ENCODE peak calls at places on chromosomes 7 and 10, in ten cellular contexts. P is fibroblast of mammary gland, U is esophagus squamous epithelium, I is neural progenitor cell, W is Calu3, Q is choroid plexus epithelial cell, O is astrocyte of the cerebellum, E is HCT116, C is WTC11, Y is osteocyte. H is an unnamed sample.

GRCh38 chr7:29516491-29516890 is 47.1 kb upstream of the PRR15 start:
- DNase-seq in P (no peak), Q (no peak), E (no peak), O (no peak), C (no peak), U (no peak), W (no peak), Y (no peak), I (no peak), H (no peak)

GRCh38 chr7:1140481-1141104 is 19.4 kb downstream of the ZFAND2A start:
- DNase-seq in I (no peak), O (no peak), Q (no peak), U (no peak), W (no peak), C (no peak), P (no peak), Y (no peak), E (no peak), H (no peak)

GRCh38 chr7:126698909-126699308 is 553.8 kb downstream of the GRM8 start:
- DNase-seq in E (no peak), Q (no peak), U (no peak), O (no peak), I (no peak), P (no peak), W (no peak), Y (no peak), C (no peak), H (no peak)

GRCh38 chr10:102629661-102630614 is 14.3 kb upstream of the TRIM8 start:
- DNase-seq in E (no peak), Q (peak), U (no peak), W (peak), O (peak), P (peak), Y (no peak), I (peak), C (peak), H (no peak)

GRCh38 chr7:43467406-43467805 is 115.5 kb upstream of the STK17A start:
- DNase-seq in Y (no peak), E (no peak), O (no peak), U (no peak), Q (peak), W (no peak), I (no peak), C (no peak), P (peak), H (no peak)

GRCh38 chr10:112024079-112024478 is 159.5 kb downstream of the GPAM start:
- DNase-seq in P (no peak), C (no peak), Q (no peak), O (no peak), E (no peak), U (no peak), Y (no peak), I (no peak), W (no peak), H (no peak)

GRCh38 chr7:29812185-29812876 is 6.0 kb downstream of the WIPF3 start:
- DNase-seq in O (no peak), U (no peak), Q (no peak), C (no peak), W (no peak), P (peak), Y (no peak), I (no peak), E (no peak), H (no peak)

GRCh38 chr7:99127636-99128035 is 16.3 kb downstream of the SMURF1 start:
- DNase-seq in E (no peak), C (no peak), U (no peak), I (no peak), O (no peak), Y (no peak), Q (no peak), W (no peak), P (peak), H (no peak)

GRCh38 chr10:22612316-22612715 is 102.1 kb downstream of the PIP4K2A start:
- DNase-seq in W (no peak), Y (no peak), P (no peak), E (no peak), U (no peak), C (no peak), O (no peak), Q (no peak), I (no peak), H (no peak)

GRCh38 chr7:57868771-57869483 is 418.9 kb downstream of the ZNF716 start:
- DNase-seq in P (no peak), Y (peak), W (no peak), U (no peak), O (no peak), E (no peak), C (no peak), Q (peak), I (no peak), H (no peak)

GRCh38 chr10:15370212-15370740 is 813 bp downstream of the FAM171A1 start:
- DNase-seq in Q (peak), U (no peak), O (no peak), I (peak), E (no peak), Y (peak), W (no peak), P (peak), C (peak), H (peak)

GRCh38 chr7:152869677-152870051 is 110.1 kb downstream of the ACTR3B start:
- DNase-seq in C (no peak), W (no peak), Q (no peak), I (no peak), U (no peak), P (no peak), E (no peak), O (no peak), Y (no peak), H (no peak)

GRCh38 chr7:123323689-123324088 is 123.9 kb upstream of the SLC13A1 start:
- DNase-seq in E (no peak), C (no peak), I (no peak), Q (no peak), P (no peak), W (no peak), U (no peak), O (no peak), Y (no peak), H (no peak)

GRCh38 chr7:80981405-80981804 is 62.6 kb upstream of the SEMA3C start:
- DNase-seq in W (no peak), Q (no peak), P (no peak), C (no peak), U (no peak), I (no peak), E (no peak), Y (no peak), O (no peak), H (no peak)

GRCh38 chr7:102464577-102465280 is at the start of the genes ALKBH4 and LRWD1:
- DNase-seq in W (peak), O (peak), Q (peak), U (peak), C (peak), P (peak), Y (peak), E (peak), I (peak), H (peak)
- TF ChIP-seq CTCF in W (no peak), O (no peak), Q (no peak), U (peak), C (no peak), P (no peak), Y (peak), E (no peak), I (peak), H (peak)

GRCh38 chr10:95421782-95422181 is 131.0 kb upstream of the PDLIM1 start:
- DNase-seq in Y (no peak), E (no peak), Q (no peak), W (no peak), I (no peak), C (no peak), P (no peak), U (no peak), O (no peak), H (no peak)
- TF ChIP-seq CTCF in Y (no peak), E (no peak), Q (no peak), W (no peak), I (no peak), C (no peak), P (no peak), U (no peak), O (no peak), H (no peak)

DNA sequence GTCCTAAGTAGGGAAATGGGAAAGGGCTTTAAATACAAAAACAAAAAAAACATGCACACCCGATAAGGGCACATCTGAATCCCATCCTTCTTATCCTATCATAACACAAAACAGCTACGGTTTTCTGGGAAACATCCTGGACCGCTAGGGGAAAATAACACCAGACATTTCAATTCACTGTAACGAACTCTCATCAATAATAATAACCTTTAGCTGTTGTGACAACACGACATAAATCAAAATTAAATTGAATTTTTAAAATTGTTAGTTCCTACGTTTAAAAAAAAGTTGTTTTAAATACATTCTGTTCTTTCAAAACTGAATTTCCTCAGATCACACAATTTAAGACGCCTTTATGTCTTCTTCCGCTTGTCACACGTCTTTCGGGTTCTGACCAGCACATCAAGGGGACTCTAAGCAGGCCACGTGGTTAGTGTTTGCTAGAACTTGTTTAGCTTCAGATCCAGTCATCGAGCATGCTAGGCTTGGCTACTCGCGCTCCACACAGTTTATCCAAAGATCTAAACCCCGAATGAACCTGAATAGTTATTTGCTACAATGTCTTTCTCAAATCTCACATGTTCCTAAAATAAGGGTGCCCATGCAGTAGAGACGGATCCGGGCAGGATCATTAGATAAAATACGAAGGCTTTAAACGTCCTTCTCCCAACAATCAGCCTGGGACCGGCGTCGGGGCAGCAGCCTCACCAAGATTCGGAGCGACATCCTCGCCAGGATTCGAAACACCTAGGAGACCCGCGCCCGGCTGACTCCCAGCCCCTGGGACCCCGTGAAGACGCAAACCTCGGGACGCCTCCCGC is 827 bp downstream of the IKZF5 start:
- DNase-seq in Q (peak), P (peak), I (peak), Y (no peak), O (no peak), C (no peak), E (peak), U (no peak), W (peak), H (no peak)
- TF ChIP-seq CTCF in Q (no peak), P (no peak), I (no peak), Y (no peak), O (no peak), C (no peak), E (no peak), U (peak), W (no peak), H (no peak)

GRCh38 chr10:52566471-52567246 is 205.9 kb downstream of the MBL2 start:
- DNase-seq in P (peak), U (no peak), E (peak), C (no peak), W (peak), O (peak), Y (no peak), I (peak), Q (peak), H (no peak)
- TF ChIP-seq CTCF in P (peak), U (peak), E (peak), C (peak), W (peak), O (peak), Y (peak), I (peak), Q (peak), H (peak)

GRCh38 chr10:101287183-101287830 is 58.0 kb upstream of the LBX1 start:
- DNase-seq in C (no peak), I (peak), Y (no peak), O (no peak), U (no peak), P (no peak), Q (no peak), W (no peak), E (no peak), H (no peak)

GRCh38 chr10:101285093-101285463 is 55.8 kb upstream of the LBX1 start:
- DNase-seq in P (no peak), C (no peak), Q (no peak), E (no peak), W (no peak), U (no peak), O (no peak), Y (no peak), I (no peak), H (no peak)

GRCh38 chr10:101287922-101288638 is 58.8 kb upstream of the LBX1 start:
- DNase-seq in Q (peak), I (peak), C (peak), P (peak), E (peak), W (no peak), O (no peak), U (no peak), Y (no peak), H (no peak)

GRCh38 chr10:101285519-101286070 is 56.3 kb upstream of the LBX1 start:
- DNase-seq in U (no peak), Q (no peak), P (no peak), Y (no peak), C (peak), O (no peak), E (no peak), I (peak), W (no peak), H (no peak)

GRCh38 chr10:101286248-101287046 is 57.2 kb upstream of the LBX1 start:
- DNase-seq in Q (no peak), E (no peak), O (no peak), C (no peak), Y (no peak), I (no peak), W (no peak), P (no peak), U (no peak), H (no peak)
- TF ChIP-seq CTCF in Q (no peak), E (no peak), O (no peak), C (no peak), Y (no peak), I (no peak), W (no peak), P (no peak), U (no peak), H (no peak)

GRCh38 chr10:35225204-35225603 is 98.6 kb downstream of the CREM start:
- DNase-seq in U (no peak), E (no peak), C (no peak), P (no peak), Y (no peak), W (no peak), I (no peak), Q (no peak), O (no peak), H (no peak)

GRCh38 chr10:35219906-35220890 is 93.6 kb downstream of the CREM start:
- DNase-seq in Y (no peak), C (no peak), W (no peak), U (no peak), I (no peak), P (no peak), E (no peak), O (peak), Q (peak), H (no peak)

GRCh38 chr10:35224045-35224740 is 97.5 kb downstream of the CREM start:
- DNase-seq in U (no peak), C (no peak), Y (no peak), W (no peak), Q (no peak), O (no peak), I (no peak), E (no peak), P (no peak), H (no peak)

GRCh38 chr10:35226507-35226906 is 99.9 kb downstream of the CREM start:
- DNase-seq in E (no peak), Q (no peak), U (no peak), C (no peak), P (no peak), I (no peak), O (no peak), Y (no peak), W (no peak), H (no peak)

DNA sequence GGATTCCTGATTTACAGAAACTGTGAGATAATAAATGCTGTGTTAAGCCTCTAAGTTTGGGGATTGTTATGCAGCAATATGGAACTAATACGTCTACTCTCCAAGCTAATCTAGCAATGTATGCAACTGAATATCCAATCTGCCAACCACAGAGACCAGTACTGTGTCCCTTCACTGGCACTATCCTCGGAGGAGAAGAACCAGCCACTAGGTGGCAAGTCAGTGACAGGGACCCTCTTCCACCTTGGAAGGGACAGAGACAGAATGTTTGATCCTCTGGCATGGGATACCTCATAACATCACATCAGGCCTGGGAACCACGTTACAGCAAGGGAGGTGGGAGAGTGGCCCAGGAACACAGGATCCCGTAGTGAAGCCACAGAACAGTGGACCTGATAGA is 96.4 kb downstream of the CREM start:
- DNase-seq in U (no peak), C (no peak), E (no peak), I (peak), Y (no peak), P (no peak), W (no peak), O (no peak), Q (no peak), H (no peak)
- TF ChIP-seq CTCF in U (no peak), C (no peak), E (no peak), I (peak), Y (no peak), P (no peak), W (no peak), O (no peak), Q (peak), H (no peak)

DNA sequence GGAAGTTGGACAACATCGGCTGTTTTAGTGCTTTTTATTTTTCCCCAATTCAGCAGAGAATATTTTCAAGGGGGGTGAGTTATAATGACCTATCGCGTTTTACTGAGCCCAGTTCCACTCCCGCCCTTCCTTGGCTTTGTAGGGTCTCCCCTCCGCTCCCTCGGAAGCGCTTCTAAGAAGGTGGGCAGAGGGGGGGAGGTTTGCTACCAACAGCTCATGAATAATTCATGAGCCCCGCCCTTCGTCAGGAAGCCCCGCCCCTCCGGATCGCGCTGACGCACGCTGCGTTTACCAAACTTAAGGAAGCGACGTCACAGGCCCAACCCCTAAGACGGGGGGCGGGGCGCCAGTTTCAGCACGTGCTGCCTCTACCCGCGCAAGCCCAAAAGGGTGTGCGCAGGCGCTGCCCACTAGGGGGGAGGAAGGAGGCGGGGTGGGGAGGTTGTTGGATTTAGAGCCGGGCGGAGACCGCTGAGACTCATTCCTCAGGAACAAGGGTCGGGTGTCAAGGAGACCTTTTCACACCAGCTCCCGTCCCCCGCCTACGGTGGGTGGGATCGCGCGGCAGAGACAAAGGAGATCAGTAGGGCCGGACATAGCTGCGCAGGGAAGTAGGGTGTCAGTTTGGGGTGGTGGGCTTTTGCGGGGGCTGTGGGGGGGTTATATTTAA is 529 bp upstream of the MEPCE start:
- DNase-seq in Y (peak), Q (peak), I (peak), U (peak), E (peak), P (peak), W (peak), O (peak), C (peak), H (peak)
- TF ChIP-seq CTCF in Y (no peak), Q (peak), I (no peak), U (peak), E (no peak), P (no peak), W (no peak), O (no peak), C (no peak), H (no peak)

DNA sequence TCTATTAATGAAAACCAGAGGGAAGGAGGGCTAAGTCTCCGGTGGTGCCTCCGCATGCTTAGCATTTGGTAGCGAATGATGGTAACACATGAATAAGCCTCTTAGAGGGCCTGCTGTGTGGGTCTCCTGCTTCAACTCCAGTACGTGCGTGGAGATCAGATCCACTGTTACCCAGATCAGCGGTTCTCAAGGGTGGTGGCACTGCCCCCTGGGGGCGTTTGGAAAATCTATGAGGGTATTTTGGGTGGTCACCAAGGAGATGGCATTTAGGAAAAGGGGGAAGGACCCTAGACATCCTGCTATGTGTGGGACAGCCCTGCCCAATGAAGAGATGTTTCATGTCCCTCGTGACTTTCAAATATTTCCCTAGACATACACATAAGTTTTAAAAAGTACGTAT is 57.1 kb upstream of the TM9SF3 start:
- DNase-seq in I (peak), Q (no peak), W (no peak), E (no peak), P (no peak), O (no peak), U (no peak), Y (no peak), C (no peak), H (no peak)
- TF ChIP-seq CTCF in I (peak), Q (no peak), W (no peak), E (no peak), P (peak), O (no peak), U (no peak), Y (no peak), C (no peak), H (no peak)

GRCh38 chr10:78755877-78756455 is 312.8 kb upstream of the ZMIZ1 start:
- DNase-seq in U (no peak), C (no peak), E (no peak), Y (no peak), O (no peak), Q (no peak), W (no peak), P (no peak), I (no peak), H (no peak)
- TF ChIP-seq CTCF in U (no peak), C (no peak), E (no peak), Y (no peak), O (no peak), Q (no peak), W (no peak), P (no peak), I (no peak), H (no peak)

H was measured in progenitor cell of endocrine pancreas.